ENCODE peak calls at places on chromosomes 6 and 20, in seven cellular contexts. C is activated naive CD4-positive, alpha-beta T cell treated with anti-CD3 and anti-CD28 coated beads, Interleukin-2, amount 10 ng/mL, durations not matched to agents 7 days and 5 days; E is activated T-helper 1 cell treated with Interleukin-2 at 50 U/mL for 16 hours; J is DMS153; P is T-helper 17 cell; N is mammary epithelial cell; V is spleen. S is an unnamed sample.
A peak's percentile ranks its signal among the peaks of the same experiment; 100 is the strongest.

GRCh38 chr20:59829415-59830106 is 103.9 kb downstream of the SYCP2 start:
- DNase-seq in J (no peak), N (no peak), V (peak; percentile 31), P (no peak), C (no peak), E (no peak), S (no peak)

GRCh38 chr6:44617416-44617815 is 229.9 kb downstream of the CDC5L start:
- DNase-seq in V (no peak), P (no peak), J (no peak), E (no peak), N (no peak), C (no peak), S (no peak)

GRCh38 chr6:8172510-8172909 is 70.2 kb upstream of the EEF1E1 start:
- DNase-seq in C (no peak), P (no peak), J (no peak), E (no peak), N (no peak), V (no peak), S (no peak)

GRCh38 chr20:3242167-3242692 is 3.2 kb upstream of the SLC4A11 start:
- DNase-seq in N (no peak), C (no peak), P (no peak), V (no peak), J (no peak), E (no peak), S (no peak)

GRCh38 chr20:35544436-35544835 is 2.6 kb downstream of the ERGIC3 start:
- DNase-seq in C (no peak), P (no peak), E (no peak), N (no peak), V (no peak), J (no peak), S (no peak)

GRCh38 chr20:62501801-62502495 is 26.2 kb upstream of the GATA5 start:
- DNase-seq in E (peak; percentile 13), P (peak; percentile 50), J (no peak), V (no peak), C (peak; percentile 55), N (peak; percentile 82), S (no peak)

GRCh38 chr6:49468042-49468441 is 4.9 kb downstream of the CENPQ start:
- DNase-seq in J (no peak), N (no peak), E (no peak), P (no peak), C (no peak), V (no peak), S (no peak)

GRCh38 chr6:52362443-52363221 is 681 bp downstream of the PAQR8 start:
- DNase-seq in N (peak; percentile 16), P (peak; percentile 41), C (peak; percentile 64), E (peak; percentile 26), V (peak; percentile 91), J (no peak), S (peak; percentile 22)

GRCh38 chr20:49983123-49983847 is 505 bp downstream of the SNAI1 start:
- DNase-seq in J (no peak), E (no peak), C (no peak), N (no peak), V (no peak), P (no peak), S (no peak)

GRCh38 chr20:61934716-61935530 is 130.8 kb downstream of the TAF4 start:
- DNase-seq in V (peak; percentile 52), C (peak; percentile 10), N (no peak), E (no peak), P (no peak), J (no peak), S (no peak)

GRCh38 chr6:48144024-48144423 is 33.0 kb upstream of the PTCHD4 start:
- DNase-seq in V (no peak), N (no peak), E (no peak), C (no peak), J (no peak), P (no peak), S (no peak)

GRCh38 chr6:2575191-2575590 is 175.5 kb downstream of the MYLK4 start:
- DNase-seq in E (no peak), P (no peak), C (no peak), V (no peak), N (no peak), J (no peak), S (no peak)

GRCh38 chr20:19915111-19915798 is 101.9 kb upstream of the NAA20 start:
- DNase-seq in N (no peak), V (no peak), P (no peak), E (no peak), J (no peak), C (no peak), S (no peak)

GRCh38 chr6:3250278-3250677 is 8.5 kb upstream of the PSMG4 start:
- DNase-seq in C (no peak), V (no peak), P (no peak), E (no peak), N (no peak), J (no peak), S (no peak)

GRCh38 chr20:43922614-43923013 is 8.0 kb downstream of the TOX2 start:
- DNase-seq in N (no peak), E (no peak), V (no peak), P (no peak), C (no peak), J (no peak), S (no peak)

GRCh38 chr6:144919573-144919972 is 634.4 kb downstream of the UTRN start:
- DNase-seq in V (no peak), N (no peak), E (no peak), P (no peak), C (no peak), J (no peak), S (no peak)

GRCh38 chr20:29297411-29298270 is 1959.8 kb upstream of the DEFB115 start:
- DNase-seq in N (no peak), C (no peak), E (no peak), V (no peak), J (no peak), P (no peak), S (no peak)

S was measured in HEK293T.